ENCODE peak calls at places on chromosomes 4 and X, in five cellular contexts. One of them, this sample, is unnamed.

GRCh38 chrX:153903991-153904957 is at the start of gene AVPR2:
- DNase-seq in LoVo: no peak
- DNase-seq in IMR-90: no peak
- DNase-seq in endodermal cell: peak
- DNase-seq in posterior cingulate gyrus: no peak
- DNase-seq in this sample: peak

GRCh38 chr4:154618708-154619315 is 6.4 kb upstream of the FGG start:
- DNase-seq in endodermal cell: peak
- DNase-seq in LoVo: peak
- DNase-seq in posterior cingulate gyrus: peak
- DNase-seq in IMR-90: peak
- DNase-seq in this sample: peak

GRCh38 chrX:47145408-47146120 is 543 bp downstream of the RBM10 start:
- DNase-seq in LoVo: no peak
- DNase-seq in posterior cingulate gyrus: no peak
- DNase-seq in IMR-90: no peak
- DNase-seq in endodermal cell: no peak
- DNase-seq in this sample: peak

GRCh38 chr4:158998624-158999023 is 104.3 kb upstream of the RAPGEF2 start:
- DNase-seq in posterior cingulate gyrus: no peak
- DNase-seq in endodermal cell: no peak
- DNase-seq in IMR-90: no peak
- DNase-seq in LoVo: peak
- DNase-seq in this sample: no peak

GRCh38 chr4:139619644-139620043 is 46.0 kb upstream of the MGST2 start:
- DNase-seq in endodermal cell: peak
- DNase-seq in posterior cingulate gyrus: no peak
- DNase-seq in IMR-90: no peak
- DNase-seq in LoVo: peak
- DNase-seq in this sample: peak

GRCh38 chr4:168923526-168924194 is 86.4 kb downstream of the CBR4 start:
- DNase-seq in LoVo: peak
- DNase-seq in endodermal cell: peak
- DNase-seq in posterior cingulate gyrus: peak
- DNase-seq in IMR-90: peak
- DNase-seq in this sample: peak

GRCh38 chrX:47143894-47144625 is 442 bp downstream of the NDUFB11 start:
- DNase-seq in IMR-90: peak
- DNase-seq in posterior cingulate gyrus: peak
- DNase-seq in LoVo: no peak
- DNase-seq in endodermal cell: no peak
- DNase-seq in this sample: peak

GRCh38 chr4:36065274-36065871 is 178.9 kb downstream of the ARAP2 start:
- DNase-seq in LoVo: no peak
- DNase-seq in posterior cingulate gyrus: no peak
- DNase-seq in IMR-90: no peak
- DNase-seq in endodermal cell: no peak
- DNase-seq in this sample: no peak

GRCh38 chr4:26083987-26084386 is 170.0 kb downstream of the SMIM20 start:
- DNase-seq in posterior cingulate gyrus: no peak
- DNase-seq in IMR-90: peak
- DNase-seq in LoVo: peak
- DNase-seq in endodermal cell: no peak
- DNase-seq in this sample: no peak

GRCh38 chr4:127698789-127699200 is 31.4 kb upstream of the SLC25A31 start:
- DNase-seq in posterior cingulate gyrus: no peak
- DNase-seq in IMR-90: peak
- DNase-seq in endodermal cell: no peak
- DNase-seq in LoVo: no peak
- DNase-seq in this sample: peak

GRCh38 chrX:1492421-1493012 is 39.8 kb upstream of the ASMTL start:
- DNase-seq in endodermal cell: no peak
- DNase-seq in LoVo: no peak
- DNase-seq in posterior cingulate gyrus: no peak
- DNase-seq in IMR-90: no peak
- DNase-seq in this sample: no peak

GRCh38 chrX:20863649-20864048 is 510.6 kb upstream of the CNKSR2 start:
- DNase-seq in endodermal cell: no peak
- DNase-seq in LoVo: no peak
- DNase-seq in IMR-90: no peak
- DNase-seq in posterior cingulate gyrus: no peak
- DNase-seq in this sample: no peak

GRCh38 chrX:52424658-52425057 is 55.8 kb downstream of the XAGE2 start:
- DNase-seq in LoVo: no peak
- DNase-seq in IMR-90: peak
- DNase-seq in endodermal cell: no peak
- DNase-seq in posterior cingulate gyrus: no peak
- DNase-seq in this sample: no peak

GRCh38 chrX:10099411-10099810 is 57.4 kb upstream of the CLCN4 start:
- DNase-seq in LoVo: no peak
- DNase-seq in posterior cingulate gyrus: no peak
- DNase-seq in IMR-90: no peak
- DNase-seq in endodermal cell: no peak
- DNase-seq in this sample: no peak

GRCh38 chr4:185128272-185129119 is 14.6 kb upstream of the SLC25A4 start:
- DNase-seq in IMR-90: no peak
- DNase-seq in LoVo: no peak
- DNase-seq in posterior cingulate gyrus: peak
- DNase-seq in endodermal cell: peak
- DNase-seq in this sample: no peak

GRCh38 chr4:88981571-88981970 is 75.4 kb downstream of the FAM13A start:
- DNase-seq in LoVo: no peak
- DNase-seq in IMR-90: peak
- DNase-seq in endodermal cell: no peak
- DNase-seq in posterior cingulate gyrus: no peak
- DNase-seq in this sample: no peak

GRCh38 chr4:172708184-172708583 is 460.4 kb upstream of the GALNT7 start:
- DNase-seq in LoVo: no peak
- DNase-seq in IMR-90: no peak
- DNase-seq in posterior cingulate gyrus: no peak
- DNase-seq in endodermal cell: no peak
- DNase-seq in this sample: peak

GRCh38 chr4:168871686-168872085 is 138.4 kb downstream of the CBR4 start:
- DNase-seq in LoVo: no peak
- DNase-seq in IMR-90: no peak
- DNase-seq in posterior cingulate gyrus: no peak
- DNase-seq in endodermal cell: no peak
- DNase-seq in this sample: no peak

GRCh38 chr4:84786478-84786877 is 180.0 kb downstream of the WDFY3 start:
- DNase-seq in endodermal cell: no peak
- DNase-seq in LoVo: no peak
- DNase-seq in posterior cingulate gyrus: no peak
- DNase-seq in IMR-90: no peak
- DNase-seq in this sample: no peak

GRCh38 chrX:119647552-119648420 is 41.6 kb upstream of the NKRF start:
- DNase-seq in LoVo: no peak
- DNase-seq in IMR-90: no peak
- DNase-seq in posterior cingulate gyrus: no peak
- DNase-seq in endodermal cell: no peak
- DNase-seq in this sample: no peak

GRCh38 chr4:23373269-23373668 is 516.6 kb downstream of the PPARGC1A start:
- DNase-seq in LoVo: peak
- DNase-seq in posterior cingulate gyrus: no peak
- DNase-seq in endodermal cell: peak
- DNase-seq in IMR-90: peak
- DNase-seq in this sample: peak

GRCh38 chrX:41600266-41600665 is 88.5 kb upstream of the GPR34 start:
- DNase-seq in LoVo: no peak
- DNase-seq in IMR-90: peak
- DNase-seq in posterior cingulate gyrus: no peak
- DNase-seq in endodermal cell: no peak
- DNase-seq in this sample: no peak

GRCh38 chr4:20249333-20249732 is 2.4 kb upstream of the SLIT2 start:
- DNase-seq in endodermal cell: no peak
- DNase-seq in LoVo: no peak
- DNase-seq in IMR-90: peak
- DNase-seq in posterior cingulate gyrus: no peak
- DNase-seq in this sample: peak

GRCh38 chrX:45731448-45731847 is 530.8 kb upstream of the DIPK2B start:
- DNase-seq in endodermal cell: no peak
- DNase-seq in posterior cingulate gyrus: no peak
- DNase-seq in LoVo: no peak
- DNase-seq in IMR-90: no peak
- DNase-seq in this sample: no peak

GRCh38 chrX:150688911-150689451 is 4.2 kb upstream of the MTMR1 start:
- DNase-seq in posterior cingulate gyrus: no peak
- DNase-seq in endodermal cell: peak
- DNase-seq in IMR-90: peak
- DNase-seq in LoVo: peak
- DNase-seq in this sample: no peak

GRCh38 chr4:179692251-179692650 is 2250.0 kb upstream of the AGA start:
- DNase-seq in LoVo: no peak
- DNase-seq in endodermal cell: no peak
- DNase-seq in posterior cingulate gyrus: no peak
- DNase-seq in IMR-90: no peak
- DNase-seq in this sample: no peak

GRCh38 chr4:158835456-158836369 is 66.9 kb downstream of the FNIP2 start:
- DNase-seq in endodermal cell: no peak
- DNase-seq in posterior cingulate gyrus: no peak
- DNase-seq in LoVo: no peak
- DNase-seq in IMR-90: no peak
- DNase-seq in this sample: peak

GRCh38 chrX:17414839-17415238 is 39.8 kb downstream of the NHS start:
- DNase-seq in endodermal cell: peak
- DNase-seq in posterior cingulate gyrus: no peak
- DNase-seq in LoVo: no peak
- DNase-seq in IMR-90: no peak
- DNase-seq in this sample: no peak